ENCODE peak calls at places on chromosome 6, in five cellular contexts. K, R, H, C and Q are unnamed samples.

GRCh38 chr6:129634411-129635230 is 75.4 kb downstream of the ARHGAP18 start:
- DNase-seq in K (no peak), R (no peak), H (no peak), C (peak; percentile 30), Q (no peak)

GRCh38 chr6:117494694-117495318 is 12.3 kb downstream of the DCBLD1 start:
- DNase-seq in K (no peak), R (no peak), H (no peak), C (no peak), Q (no peak)

GRCh38 chr6:129565331-129565730 is 144.6 kb downstream of the ARHGAP18 start:
- DNase-seq in K (no peak), R (no peak), H (no peak), C (no peak), Q (no peak)

GRCh38 chr6:38349795-38350194 is 289.9 kb downstream of the BTBD9 start:
- DNase-seq in K (no peak), R (no peak), H (peak; percentile 46), C (peak; percentile 90), Q (no peak)

GRCh38 chr6:37594895-37595294 is 95.2 kb upstream of the CCDC167 start:
- DNase-seq in K (no peak), R (no peak), H (no peak), C (no peak), Q (no peak)

GRCh38 chr6:166167801-166168615 is at the start of gene TBXT:
- DNase-seq in K (no peak), R (no peak), H (peak; percentile 19), C (no peak), Q (no peak)

GRCh38 chr6:138406443-138406842 is 2.4 kb downstream of the HEBP2 start:
- DNase-seq in K (no peak), R (no peak), H (no peak), C (no peak), Q (no peak)

GRCh38 chr6:108874470-108875160 is 26.4 kb downstream of the ARMC2 start:
- DNase-seq in K (no peak), R (no peak), H (peak; percentile 32), C (peak; percentile 46), Q (peak; percentile 13)

GRCh38 chr6:75437451-75438185 is 56.0 kb downstream of the FILIP1 start:
- DNase-seq in K (no peak), R (no peak), H (no peak), C (peak; percentile 80), Q (no peak)

GRCh38 chr6:17863971-17864754 is 123.3 kb downstream of the KIF13A start:
- DNase-seq in K (no peak), R (peak; percentile 27), H (no peak), C (peak; percentile 82), Q (no peak)

GRCh38 chr6:81759782-81760181 is 7.3 kb upstream of the TENT5A start:
- DNase-seq in K (no peak), R (no peak), H (no peak), C (peak; percentile 55), Q (no peak)

GRCh38 chr6:133447924-133448323 is 206.8 kb downstream of the EYA4 start:
- DNase-seq in K (no peak), R (no peak), H (no peak), C (peak; percentile 83), Q (no peak)

GRCh38 chr6:14635195-14635594 is 517.6 kb downstream of the CD83 start:
- DNase-seq in K (no peak), R (no peak), H (no peak), C (no peak), Q (no peak)

GRCh38 chr6:41818271-41819054 is 31.0 kb downstream of the TOMM6 start:
- DNase-seq in K (no peak), R (no peak), H (no peak), C (peak; percentile 31), Q (no peak)

GRCh38 chr6:53527249-53527765 is 17.6 kb downstream of the GCLC start:
- DNase-seq in K (no peak), R (no peak), H (no peak), C (no peak), Q (no peak)

GRCh38 chr6:53528107-53528506 is 16.8 kb downstream of the GCLC start:
- DNase-seq in K (no peak), R (no peak), H (no peak), C (no peak), Q (no peak)

GRCh38 chr6:53530780-53531386 is 14.0 kb downstream of the GCLC start:
- DNase-seq in K (no peak), R (no peak), H (no peak), C (no peak), Q (no peak)

GRCh38 chr6:53530346-53530745 is 14.6 kb downstream of the GCLC start:
- DNase-seq in K (no peak), R (peak; percentile 37), H (peak; percentile 19), C (peak; percentile 43), Q (no peak)

DNA sequence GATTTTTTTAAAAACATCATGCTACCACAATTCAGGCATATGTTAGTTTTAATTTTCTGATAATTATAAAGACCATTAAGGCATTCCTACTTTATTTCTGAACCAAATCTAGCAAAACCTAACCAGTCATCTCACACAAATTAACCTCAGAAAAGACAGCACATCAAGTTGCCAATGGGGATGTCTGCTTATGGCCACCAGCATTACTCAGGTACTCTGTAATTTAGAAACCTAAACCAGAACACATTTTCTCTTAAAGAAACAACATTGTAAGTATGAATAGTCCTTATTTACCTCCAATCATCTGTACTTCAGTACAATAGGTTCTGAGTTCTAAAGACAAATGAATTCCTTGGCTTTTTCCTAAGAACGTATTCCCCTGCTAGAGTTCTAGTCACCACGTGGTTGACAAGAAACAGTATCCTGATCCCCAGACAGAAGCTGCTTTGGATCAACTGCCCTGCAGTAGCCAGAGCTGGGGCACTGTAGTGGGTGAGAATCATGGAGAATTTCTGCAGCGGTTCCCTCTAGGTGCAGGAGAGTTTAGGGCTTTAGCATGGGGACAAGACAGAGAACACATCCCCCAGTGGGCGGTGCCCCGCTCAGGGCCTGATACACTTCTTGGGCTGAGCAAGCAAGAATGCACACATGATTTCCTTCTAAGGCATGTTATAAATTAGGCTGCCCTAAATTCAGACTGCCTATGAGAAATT is 15.4 kb downstream of the GCLC start:
- DNase-seq in K (no peak), R (no peak), H (no peak), C (no peak), Q (no peak)
- H3K27ac ChIP-seq in K (no peak overlapping the region), R (peak overlapping the region; percentile 72), H (no peak overlapping the region), C (no peak overlapping the region), Q (no peak overlapping the region)

DNA sequence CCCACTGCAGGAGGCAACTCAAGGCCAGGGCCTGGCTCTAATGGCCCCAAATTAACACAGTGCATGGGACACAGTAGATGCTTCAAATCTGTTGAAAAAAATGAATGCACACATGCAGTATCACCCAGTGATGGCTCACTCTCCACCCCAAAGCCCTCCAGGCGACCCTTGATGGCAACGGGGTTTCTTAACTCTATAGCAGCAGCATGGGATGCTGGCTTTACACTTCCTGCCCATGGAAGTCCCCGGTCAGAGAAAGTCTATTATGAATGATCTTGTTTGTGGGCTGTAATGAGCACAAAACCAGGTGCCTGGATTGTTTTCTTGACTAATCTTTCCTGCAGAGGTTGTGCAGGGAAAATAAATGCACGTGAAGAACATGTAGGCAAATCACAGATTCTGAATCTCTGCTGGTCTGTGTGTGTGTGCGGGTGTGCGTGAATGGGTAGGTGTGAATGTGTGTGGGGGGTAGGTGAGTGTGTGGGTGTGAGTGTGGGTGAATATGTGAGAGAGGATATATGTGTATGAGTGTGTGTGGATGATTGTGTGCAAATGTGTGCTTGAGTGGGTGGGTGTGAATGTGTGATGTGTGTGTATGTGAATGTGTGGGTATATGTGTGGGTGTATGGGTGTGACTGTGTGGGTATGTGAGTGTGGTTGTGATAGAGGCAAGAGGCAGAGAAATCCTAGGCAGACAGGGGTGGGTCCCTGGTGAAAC is 60.1 kb upstream of the MLN start:
- DNase-seq in K (no peak), R (no peak), H (no peak), C (no peak), Q (no peak)
- TF ChIP-seq CTCF in K (no peak), R (no peak), H (no peak), C (no peak), Q (no peak)

GRCh38 chr6:157253699-157254098 is 69.6 kb downstream of the TMEM242 start:
- DNase-seq in K (no peak), R (no peak), H (no peak), C (no peak), Q (no peak)

GRCh38 chr6:157249756-157250155 is 73.6 kb downstream of the TMEM242 start:
- DNase-seq in K (no peak), R (no peak), H (no peak), C (no peak), Q (no peak)

GRCh38 chr6:157251565-157252247 is 71.6 kb downstream of the TMEM242 start:
- DNase-seq in K (no peak), R (no peak), H (no peak), C (no peak), Q (no peak)

GRCh38 chr6:157255079-157255478 is 68.2 kb downstream of the TMEM242 start:
- DNase-seq in K (no peak), R (no peak), H (no peak), C (no peak), Q (no peak)

DNA sequence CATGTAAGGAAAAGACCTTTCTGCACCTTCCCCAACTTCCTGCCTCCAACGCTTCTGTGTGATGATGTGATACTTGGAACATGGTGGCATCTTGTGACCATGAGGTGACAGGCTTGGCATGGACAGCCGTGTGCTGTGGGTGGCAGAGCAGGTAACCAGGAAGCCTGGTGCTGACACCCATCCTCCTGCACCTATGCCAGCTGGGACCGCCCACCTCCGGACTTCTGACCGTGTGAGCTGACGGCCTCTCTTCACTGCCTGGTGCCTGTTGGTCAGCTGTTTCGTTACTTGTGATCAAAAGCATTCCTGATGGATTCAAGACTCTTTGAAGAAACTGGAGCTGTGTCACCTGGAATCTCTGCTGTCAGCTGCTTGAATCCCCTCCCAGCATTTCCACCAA is 70.3 kb downstream of the TMEM242 start:
- DNase-seq in K (no peak), R (peak; percentile 42), H (no peak), C (no peak), Q (no peak)
- H3K27me3 ChIP-seq in K (no peaks in the 10 kb centered on the region), R (no peaks in the 10 kb centered on the region), H (peaks cover 2% of the 10 kb centered on the region), C (peaks cover 55% of the 10 kb centered on the region), Q (no peaks in the 10 kb centered on the region)

DNA sequence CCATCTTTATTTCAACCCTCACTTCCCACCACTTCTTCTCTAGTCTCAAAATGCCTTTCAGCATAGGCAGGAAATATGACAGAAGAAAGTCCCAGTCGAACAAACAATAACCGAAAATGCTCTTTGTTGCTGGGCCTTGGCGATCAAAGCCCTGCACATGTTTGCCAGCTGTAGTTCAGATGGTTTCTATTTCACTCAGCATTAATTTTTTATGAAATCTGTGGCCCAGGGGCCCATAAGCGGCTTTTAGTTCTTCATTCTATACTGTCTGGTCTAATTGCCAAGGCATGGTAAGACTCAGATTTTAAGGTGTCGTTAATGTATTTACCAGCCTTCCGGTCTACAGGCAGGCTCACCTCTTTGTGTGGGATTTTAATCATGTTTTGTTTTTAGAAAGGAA is 10.9 kb upstream of the F13A1 start:
- DNase-seq in K (no peak), R (no peak), H (no peak), C (no peak), Q (no peak)
- H3K27ac ChIP-seq in K (peak overlapping the region; percentile 22), R (peak overlapping the region; percentile 70), H (no peak overlapping the region), C (no peak overlapping the region), Q (no peak overlapping the region)

DNA sequence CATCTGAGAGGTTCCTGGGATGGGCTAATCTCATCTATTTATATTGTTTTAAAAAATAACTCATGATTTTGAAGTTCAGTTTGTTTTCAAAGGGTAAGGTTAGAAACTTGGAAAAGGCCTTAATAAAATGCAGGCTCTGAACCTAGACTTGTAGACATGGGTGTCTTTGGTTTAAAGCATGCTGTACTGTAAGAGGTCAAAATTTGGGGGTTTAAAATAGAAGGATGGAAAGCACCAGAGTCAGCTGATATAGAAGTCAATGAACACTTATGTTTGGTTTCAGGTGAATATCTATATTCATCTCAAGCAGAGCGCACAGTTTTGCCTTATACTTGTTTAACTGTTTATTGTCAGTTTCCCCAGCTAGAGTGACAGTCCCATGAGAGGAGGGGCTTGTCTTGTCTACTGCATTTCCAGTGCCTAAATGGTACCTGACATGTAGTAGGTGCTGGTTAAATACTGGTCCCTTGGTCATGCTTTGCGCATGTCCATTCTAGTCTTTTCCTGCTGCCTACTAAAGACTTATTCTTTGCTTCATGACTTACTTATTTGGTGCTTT is 112.3 kb upstream of the DTNBP1 start:
- DNase-seq in K (no peak), R (no peak), H (no peak), C (no peak), Q (no peak)
- TF ChIP-seq CTCF in K (no peak), R (no peak), H (no peak), C (no peak), Q (no peak)